ENCODE peak calls at places on chromosomes 16 and 17, in four cellular contexts. W is HepG2, V is HEK293T, M is K562. S is an unnamed sample.

GRCh38 chr17:15738066-15738465 is 6.0 kb downstream of the TBC1D26 start:
- DNase-seq in W (no peak), V (no peak), M (no peak), S (no peak)

GRCh38 chr16:67470314-67470713 is 10.6 kb downstream of the ATP6V0D1 start:
- DNase-seq in V (no peak), M (no peak), W (no peak), S (no peak)

GRCh38 chr16:89612415-89612814 is 1.0 kb upstream of the DPEP1 start:
- DNase-seq in V (no peak), W (no peak), M (no peak), S (no peak)

GRCh38 chr16:57624044-57624688 is 4.3 kb upstream of the ADGRG1 start:
- DNase-seq in M (no peak), W (peak; percentile 87), V (no peak), S (no peak)

GRCh38 chr17:20206068-20206467 is 196.9 kb downstream of the SPECC1 start:
- DNase-seq in V (no peak), M (peak; percentile 61), W (no peak), S (no peak)

GRCh38 chr16:89931964-89932363 is 8.8 kb downstream of the TUBB3 start:
- DNase-seq in V (no peak), M (no peak), W (no peak), S (no peak)

GRCh38 chr17:9645858-9646555 is 690 bp downstream of the USP43 start:
- DNase-seq in M (peak; percentile 41), W (peak; percentile 30), V (peak; percentile 40), S (peak; percentile 74)

GRCh38 chr16:80369559-80369958 is 171.2 kb upstream of the DYNLRB2 start:
- DNase-seq in V (peak; percentile 11), W (peak; percentile 23), M (peak; percentile 14), S (peak; percentile 45)

GRCh38 chr17:75848523-75849303 is 4.5 kb upstream of the UNC13D start:
- DNase-seq in V (peak; percentile 64), M (peak; percentile 86), W (peak; percentile 80), S (peak; percentile 94)

GRCh38 chr16:14109077-14109775 is 38.1 kb downstream of the MRTFB start:
- DNase-seq in W (no peak), M (no peak), V (no peak), S (no peak)

GRCh38 chr17:28551421-28552186 is 820 bp downstream of the UNC119 start:
- DNase-seq in V (peak; percentile 14), W (no peak), M (peak; percentile 29), S (no peak)

GRCh38 chr17:48603959-48604769 is 622 bp downstream of the HOXB6 start:
- DNase-seq in V (no peak), M (peak; percentile 59), W (no peak), S (no peak)

GRCh38 chr16:4209657-4210056 is 32.2 kb downstream of the SRL start:
- DNase-seq in W (no peak), V (no peak), M (no peak), S (no peak)

GRCh38 chr16:86680137-86680536 is 101.8 kb downstream of the FOXL1 start:
- DNase-seq in M (no peak), W (no peak), V (no peak), S (no peak)

GRCh38 chr16:20941635-20941926 is 41.0 kb downstream of the LYRM1 start:
- DNase-seq in V (no peak), M (no peak), W (no peak), S (no peak)

GRCh38 chr17:43891851-43892671 is 15.3 kb downstream of the MPP2 start:
- DNase-seq in V (no peak), W (no peak), M (no peak), S (peak; percentile 33)

GRCh38 chr17:59105852-59106462 is 723 bp downstream of the TRIM37 start:
- DNase-seq in M (peak; percentile 45), W (peak; percentile 34), V (peak; percentile 13), S (no peak)

GRCh38 chr16:31083556-31083955 is 5.2 kb downstream of the PRSS53 start:
- DNase-seq in W (no peak), M (no peak), V (no peak), S (no peak)

GRCh38 chr16:19601083-19601976 is 45.8 kb downstream of the VPS35L start:
- DNase-seq in M (peak; percentile 59), W (peak; percentile 47), V (peak; percentile 36), S (no peak)

GRCh38 chr17:42133461-42134041 is 10.9 kb downstream of the HSPB9 start:
- DNase-seq in M (no peak), V (no peak), W (no peak), S (no peak)

GRCh38 chr16:27950488-27950887 is 113.0 kb downstream of the GSG1L start:
- DNase-seq in V (no peak), M (no peak), W (no peak), S (no peak)

GRCh38 chr17:54544239-54544638 is 356.4 kb upstream of the TOM1L1 start:
- DNase-seq in V (no peak), W (no peak), M (no peak), S (peak; percentile 29)

GRCh38 chr17:77735341-77736206 is 222.9 kb upstream of the TNRC6C start:
- DNase-seq in W (no peak), M (peak; percentile 74), V (no peak), S (no peak)

GRCh38 chr16:23071202-23072083 is 77.8 kb downstream of the USP31 start:
- DNase-seq in W (no peak), V (no peak), M (no peak), S (no peak)

GRCh38 chr16:19771796-19772195 is 53.7 kb downstream of the IQCK start:
- DNase-seq in V (no peak), M (no peak), W (no peak), S (no peak)

GRCh38 chr16:75494184-75494583 is 1.1 kb downstream of the CHST6 start:
- DNase-seq in M (no peak), W (no peak), V (no peak), S (no peak)

GRCh38 chr16:75496546-75496945 is 1.3 kb upstream of the CHST6 start:
- DNase-seq in V (no peak), M (no peak), W (no peak), S (no peak)

GRCh38 chr16:75488322-75488721 is 6.9 kb downstream of the CHST6 start:
- DNase-seq in M (no peak), W (no peak), V (no peak), S (no peak)

GRCh38 chr16:75494696-75495601 is at the start of gene CHST6:
- DNase-seq in M (peak; percentile 43), W (peak; percentile 52), V (peak; percentile 57), S (peak; percentile 82)

DNA sequence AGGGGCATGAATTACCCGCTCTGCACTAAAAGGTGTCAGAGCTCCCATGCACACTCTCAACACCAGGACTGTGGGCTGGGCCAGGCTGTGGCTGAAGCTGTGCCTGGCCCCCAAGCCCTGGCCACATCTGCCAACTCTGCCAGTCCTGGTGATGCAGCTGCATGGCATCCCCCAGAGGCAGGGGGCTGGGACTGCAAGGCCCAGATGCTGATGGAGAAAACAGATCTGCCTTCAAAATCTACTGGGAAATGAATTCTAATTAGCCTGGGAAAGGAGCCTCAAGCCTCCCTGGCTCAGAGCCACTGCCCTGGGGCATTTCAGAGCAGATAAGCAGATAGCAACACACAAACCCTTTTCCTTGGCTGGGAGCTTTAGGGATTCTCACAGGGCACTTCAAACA is 3.4 kb downstream of the CHST6 start:
- DNase-seq in V (peak; percentile 52), W (no peak), M (no peak), S (peak; percentile 39)
- TF ChIP-seq ELF4 in V (no peak), W (no peak), M (no peak), S (no peak)

GRCh38 chr17:50834786-50835562 is 412 bp upstream of the WFIKKN2 start:
- DNase-seq in V (no peak), M (no peak), W (no peak), S (no peak)
- TF ChIP-seq SP1 in V (no peak), M (no peak), W (no peak), S (no peak)

GRCh38 chr17:72702998-72703397 is 389.5 kb downstream of the SLC39A11 start:
- DNase-seq in W (no peak), M (no peak), V (no peak), S (no peak)
- TF ChIP-seq ELF4 in W (no peak), M (no peak), V (no peak), S (no peak)

DNA sequence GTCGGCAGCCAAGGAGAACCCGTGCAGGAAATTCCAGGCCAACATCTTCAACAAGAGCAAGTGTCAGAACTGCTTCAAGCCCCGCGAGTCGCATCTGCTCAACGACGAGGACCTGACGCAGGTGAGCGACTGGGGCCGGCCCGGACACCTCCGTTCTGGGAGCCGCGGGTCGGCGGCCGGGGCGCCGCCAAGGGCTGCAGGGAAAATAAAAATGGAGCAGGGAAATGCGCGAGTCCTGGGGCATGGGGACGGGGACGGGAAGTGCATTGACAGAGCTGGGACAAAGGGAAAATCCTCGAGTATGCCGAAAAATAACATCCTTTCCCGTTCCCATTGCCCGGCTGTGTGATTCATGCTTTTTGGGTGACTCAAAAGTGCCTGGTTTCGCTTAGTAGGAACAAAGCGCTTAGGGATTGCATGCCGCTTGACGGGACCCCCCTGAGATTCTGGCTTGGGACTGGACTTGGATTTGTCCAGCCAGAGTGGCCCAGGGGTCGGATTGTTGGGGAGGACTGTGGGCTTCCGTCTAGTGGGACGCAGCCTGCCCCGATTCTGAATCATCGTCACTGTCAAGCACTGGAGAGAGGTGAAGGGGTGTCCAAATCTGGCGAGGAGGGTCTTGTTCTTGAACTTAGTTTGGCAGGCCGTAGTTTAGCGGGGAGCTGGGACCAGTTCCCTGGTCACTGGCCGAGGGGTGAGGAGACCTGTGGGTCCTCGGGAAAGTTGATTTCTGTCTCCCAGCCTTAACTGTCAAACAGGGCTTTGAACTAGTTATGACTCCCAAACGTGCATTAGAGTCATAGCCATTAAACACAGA is 802 bp downstream of the MPRIP start:
- DNase-seq in M (peak; percentile 14), V (no peak), W (no peak), S (no peak)
- TF ChIP-seq SP1 in M (no peak), V (no peak), W (no peak), S (no peak)

GRCh38 chr16:8967437-8967821 is 3.7 kb upstream of the USP7 start:
- DNase-seq in V (no peak), M (peak; percentile 53), W (no peak), S (no peak)
- TF ChIP-seq ELF4 in V (no peak), M (no peak), W (no peak), S (no peak)

GRCh38 chr16:118857-119256 is 19.6 kb downstream of the NPRL3 start:
- DNase-seq in W (no peak), V (no peak), M (no peak), S (no peak)
- TF ChIP-seq SP1 in W (no peak), V (no peak), M (no peak), S (no peak)

GRCh38 chr16:8355714-8356113 is 234.6 kb downstream of the TMEM114 start:
- DNase-seq in W (no peak), V (no peak), M (peak; percentile 14), S (no peak)
- TF ChIP-seq ELF4 in W (no peak), V (no peak), M (no peak), S (no peak)